ENCODE peak calls at places on chromosome 22, in nine cellular contexts. Q, E, A, K, O, G, F, U and X are unnamed samples.

GRCh38 chr22:19996694-19997384 is 19.8 kb downstream of the ARVCF start:
- DNase-seq in O (no peak), K (no peak), A (no peak), E (no peak), Q (no peak), F (no peak), G (no peak), U (no peak), X (no peak)

GRCh38 chr22:19723990-19724827 is 870 bp downstream of the GP1BB start:
- DNase-seq in F (peak), E (no peak), U (no peak), Q (no peak), A (no peak), K (no peak), O (no peak), G (no peak), X (no peak)

GRCh38 chr22:19152942-19153883 is 3.1 kb upstream of the GSC2 start:
- DNase-seq in O (no peak), G (no peak), K (no peak), A (no peak), F (no peak), Q (no peak), U (no peak), E (no peak), X (no peak)

GRCh38 chr22:41197808-41198585 is 7.1 kb upstream of the L3MBTL2 start:
- DNase-seq in Q (no peak), U (no peak), K (no peak), O (no peak), A (no peak), E (no peak), F (peak), G (peak), X (peak)

GRCh38 chr22:20434773-20435172 is 2.9 kb downstream of the SCARF2 start:
- DNase-seq in F (peak), G (no peak), U (no peak), A (no peak), K (no peak), E (no peak), O (no peak), Q (no peak), X (no peak)

GRCh38 chr22:26546282-26546681 is 34.0 kb upstream of the TFIP11 start:
- DNase-seq in E (no peak), F (no peak), U (no peak), A (no peak), O (peak), G (peak), Q (no peak), K (peak), X (no peak)

GRCh38 chr22:29197096-29197495 is 8.6 kb upstream of the EMID1 start:
- DNase-seq in G (no peak), E (no peak), Q (no peak), K (no peak), F (no peak), O (no peak), A (no peak), U (no peak), X (no peak)

GRCh38 chr22:19868773-19869471 is 14.2 kb upstream of the GNB1L start:
- DNase-seq in U (peak), G (peak), F (no peak), O (no peak), E (peak), A (no peak), Q (no peak), K (peak), X (peak)

GRCh38 chr22:45878051-45878764 is 98.8 kb downstream of the WNT7B start:
- DNase-seq in O (no peak), F (peak), G (peak), U (no peak), A (no peak), Q (no peak), E (peak), K (no peak), X (peak)

GRCh38 chr22:19991645-19992451 is 24.8 kb downstream of the ARVCF start:
- DNase-seq in O (no peak), Q (no peak), E (no peak), G (no peak), F (no peak), K (no peak), A (no peak), U (no peak), X (no peak)

GRCh38 chr22:48268771-48269552 is 1506.5 kb downstream of the TBC1D22A start:
- DNase-seq in Q (no peak), O (no peak), A (no peak), F (no peak), K (no peak), U (no peak), G (no peak), E (no peak), X (no peak)

GRCh38 chr22:20157416-20158183 is 6.7 kb upstream of the CCDC188 start:
- DNase-seq in Q (no peak), A (no peak), O (no peak), G (no peak), E (no peak), U (no peak), F (no peak), K (no peak), X (no peak)

GRCh38 chr22:40423246-40423753 is 52.9 kb downstream of the SGSM3 start:
- DNase-seq in U (no peak), E (no peak), Q (no peak), F (no peak), A (no peak), O (no peak), G (peak), K (no peak), X (no peak)

GRCh38 chr22:24137595-24137994 is 43.7 kb upstream of the SUSD2 start:
- DNase-seq in Q (peak), K (no peak), F (no peak), G (no peak), O (no peak), E (no peak), U (no peak), A (no peak), X (no peak)

GRCh38 chr22:46827072-46827780 is 64.8 kb downstream of the TBC1D22A start:
- DNase-seq in A (no peak), E (no peak), F (peak), Q (no peak), O (no peak), G (no peak), K (no peak), U (no peak), X (no peak)

GRCh38 chr22:46073683-46074504 is 76.4 kb upstream of the PPARA start:
- DNase-seq in U (peak), F (no peak), E (peak), K (peak), A (no peak), G (peak), Q (no peak), O (peak), X (peak)

GRCh38 chr22:17074648-17075002 is 10.2 kb upstream of the IL17RA start:
- DNase-seq in Q (no peak), A (no peak), K (no peak), F (no peak), U (peak), E (no peak), G (no peak), O (no peak), X (no peak)

GRCh38 chr22:22895776-22896445 is 8.3 kb downstream of the IGLL5 start:
- DNase-seq in F (no peak), G (no peak), Q (no peak), U (no peak), A (no peak), O (no peak), E (no peak), K (no peak), X (no peak)

GRCh38 chr22:22810018-22810427 is 77.6 kb upstream of the IGLL5 start:
- DNase-seq in U (no peak), Q (no peak), G (peak), K (no peak), E (no peak), F (peak), O (no peak), A (no peak), X (peak)

GRCh38 chr22:19549428-19549827 is 25.2 kb upstream of the CLDN5 start:
- DNase-seq in G (no peak), U (no peak), O (no peak), K (no peak), E (no peak), A (no peak), Q (no peak), F (no peak), X (no peak)

GRCh38 chr22:27241430-27242110 is 560.0 kb downstream of the MN1 start:
- DNase-seq in U (no peak), F (no peak), A (peak), Q (no peak), K (no peak), G (peak), O (no peak), E (no peak), X (no peak)

GRCh38 chr22:46121523-46122287 is 28.6 kb upstream of the PPARA start:
- DNase-seq in O (no peak), F (no peak), U (no peak), Q (no peak), G (no peak), E (no peak), A (no peak), K (no peak), X (no peak)

GRCh38 chr22:19625331-19626041 is 88.8 kb upstream of the SEPTIN5 start:
- DNase-seq in A (no peak), Q (no peak), F (no peak), E (no peak), O (no peak), K (no peak), G (no peak), U (no peak), X (no peak)

GRCh38 chr22:17710023-17710422 is 64.2 kb downstream of the BID start:
- DNase-seq in Q (no peak), O (no peak), U (no peak), E (no peak), F (no peak), K (no peak), A (no peak), G (no peak), X (no peak)

GRCh38 chr22:47613606-47614350 is 851.3 kb downstream of the TBC1D22A start:
- DNase-seq in O (no peak), G (no peak), E (no peak), A (no peak), U (no peak), F (no peak), K (no peak), Q (no peak), X (peak)

GRCh38 chr22:35070451-35071093 is 4.6 kb downstream of the ISX start:
- DNase-seq in Q (no peak), O (no peak), K (no peak), G (no peak), F (no peak), U (peak), E (no peak), A (no peak), X (no peak)

GRCh38 chr22:20552450-20552894 is 45.1 kb downstream of the MED15 start:
- DNase-seq in A (no peak), G (peak), K (peak), Q (peak), E (peak), F (no peak), U (no peak), O (peak), X (peak)

GRCh38 chr22:27245056-27245455 is 556.5 kb downstream of the MN1 start:
- DNase-seq in E (no peak), U (no peak), K (no peak), F (no peak), G (no peak), Q (no peak), A (no peak), O (no peak), X (no peak)

GRCh38 chr22:25666308-25666707 is 75.7 kb upstream of the MYO18B start:
- DNase-seq in U (no peak), O (peak), G (peak), K (peak), Q (no peak), F (no peak), A (no peak), E (no peak), X (no peak)

DNA sequence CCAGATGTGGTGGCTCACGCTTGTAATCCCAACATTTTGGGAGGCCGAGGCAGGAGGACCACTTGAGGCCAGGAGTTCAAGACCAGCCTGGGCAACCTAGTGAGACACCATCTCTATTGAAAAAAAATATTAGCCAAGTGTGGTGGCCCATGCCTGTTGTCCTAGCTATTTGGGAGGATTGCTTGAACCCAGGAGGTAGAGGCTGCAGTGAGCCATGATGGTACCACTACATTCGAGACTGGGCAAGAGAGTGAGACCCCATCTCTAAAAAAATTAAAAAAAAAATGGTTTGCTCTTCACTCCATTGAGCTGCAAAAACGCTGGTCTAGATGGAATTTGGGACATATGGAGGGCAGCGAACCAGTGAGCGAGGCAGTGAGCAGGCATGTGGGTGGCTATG is 21.6 kb upstream of the SOX10 start:
- DNase-seq in F (no peak), U (no peak), K (no peak), O (no peak), E (no peak), Q (no peak), A (no peak), G (no peak), X (no peak)
- TF ChIP-seq CTCF in F (no peak), U (no peak), K (no peak), O (no peak), E (no peak), Q (no peak), A (no peak), G (no peak), X (no peak)

GRCh38 chr22:21570398-21570797 is 2.9 kb downstream of the UBE2L3 start:
- DNase-seq in E (no peak), A (no peak), K (no peak), O (no peak), G (no peak), U (no peak), F (no peak), Q (no peak), X (no peak)

GRCh38 chr22:21569459-21570161 is 2.1 kb downstream of the UBE2L3 start:
- DNase-seq in Q (no peak), K (no peak), U (no peak), F (no peak), A (no peak), E (no peak), G (no peak), O (no peak), X (no peak)

GRCh38 chr22:21573293-21573734 is 5.8 kb downstream of the UBE2L3 start:
- DNase-seq in O (no peak), E (no peak), Q (no peak), F (no peak), K (no peak), A (no peak), G (no peak), U (no peak), X (no peak)

GRCh38 chr22:21573750-21574494 is 6.4 kb downstream of the UBE2L3 start:
- DNase-seq in E (no peak), U (no peak), O (no peak), Q (no peak), G (no peak), F (no peak), K (no peak), A (no peak), X (no peak)

GRCh38 chr22:21571679-21572078 is 4.2 kb downstream of the UBE2L3 start:
- DNase-seq in E (no peak), Q (no peak), F (no peak), G (no peak), A (no peak), K (no peak), U (no peak), O (no peak), X (no peak)
- H3K4me3 ChIP-seq in E (no peak), Q (no peak), F (no peak), G (no peak), A (no peak), K (no peak), U (no peak), O (no peak), X (no peak)

GRCh38 chr22:50526849-50527801 is 1.7 kb upstream of the SCO2 start:
- DNase-seq in Q (no peak), E (no peak), A (no peak), K (peak), G (peak), U (no peak), O (peak), F (peak), X (peak)

GRCh38 chr22:50524664-50525103 is 714 bp downstream of the SCO2 start:
- DNase-seq in O (no peak), Q (no peak), E (no peak), A (no peak), U (no peak), F (no peak), K (no peak), G (no peak), X (no peak)

GRCh38 chr22:50523806-50524663 is 1.4 kb downstream of the SCO2 start:
- DNase-seq in K (no peak), F (no peak), Q (no peak), E (no peak), G (no peak), A (no peak), U (no peak), O (no peak), X (peak)

GRCh38 chr22:50525991-50526848 is 822 bp upstream of the SCO2 start:
- DNase-seq in G (peak), Q (peak), F (peak), K (peak), U (peak), E (no peak), O (peak), A (peak), X (peak)

GRCh38 chr22:50525104-50525958 is at the start of gene SCO2:
- DNase-seq in O (peak), F (peak), G (peak), U (peak), A (peak), Q (peak), K (peak), E (peak), X (peak)
- TF ChIP-seq CTCF in O (peak), F (peak), G (peak), U (peak), A (peak), Q (peak), K (peak), E (peak), X (peak)

GRCh38 chr22:30265131-30265720 is 1.4 kb downstream of the OSM start:
- DNase-seq in Q (no peak), F (no peak), K (no peak), E (no peak), U (no peak), A (no peak), O (no peak), G (no peak), X (no peak)

GRCh38 chr22:30265851-30266444 is 703 bp downstream of the OSM start:
- DNase-seq in E (no peak), Q (no peak), O (peak), G (peak), K (no peak), A (no peak), F (peak), U (no peak), X (no peak)

GRCh38 chr22:30266445-30267381 is at the start of gene OSM:
- DNase-seq in K (no peak), U (no peak), G (peak), O (no peak), Q (no peak), E (no peak), F (no peak), A (no peak), X (no peak)

GRCh38 chr22:30268331-30268730 is 1.7 kb upstream of the OSM start:
- DNase-seq in O (no peak), U (no peak), G (no peak), A (no peak), F (no peak), Q (no peak), E (no peak), K (no peak), X (no peak)

DNA sequence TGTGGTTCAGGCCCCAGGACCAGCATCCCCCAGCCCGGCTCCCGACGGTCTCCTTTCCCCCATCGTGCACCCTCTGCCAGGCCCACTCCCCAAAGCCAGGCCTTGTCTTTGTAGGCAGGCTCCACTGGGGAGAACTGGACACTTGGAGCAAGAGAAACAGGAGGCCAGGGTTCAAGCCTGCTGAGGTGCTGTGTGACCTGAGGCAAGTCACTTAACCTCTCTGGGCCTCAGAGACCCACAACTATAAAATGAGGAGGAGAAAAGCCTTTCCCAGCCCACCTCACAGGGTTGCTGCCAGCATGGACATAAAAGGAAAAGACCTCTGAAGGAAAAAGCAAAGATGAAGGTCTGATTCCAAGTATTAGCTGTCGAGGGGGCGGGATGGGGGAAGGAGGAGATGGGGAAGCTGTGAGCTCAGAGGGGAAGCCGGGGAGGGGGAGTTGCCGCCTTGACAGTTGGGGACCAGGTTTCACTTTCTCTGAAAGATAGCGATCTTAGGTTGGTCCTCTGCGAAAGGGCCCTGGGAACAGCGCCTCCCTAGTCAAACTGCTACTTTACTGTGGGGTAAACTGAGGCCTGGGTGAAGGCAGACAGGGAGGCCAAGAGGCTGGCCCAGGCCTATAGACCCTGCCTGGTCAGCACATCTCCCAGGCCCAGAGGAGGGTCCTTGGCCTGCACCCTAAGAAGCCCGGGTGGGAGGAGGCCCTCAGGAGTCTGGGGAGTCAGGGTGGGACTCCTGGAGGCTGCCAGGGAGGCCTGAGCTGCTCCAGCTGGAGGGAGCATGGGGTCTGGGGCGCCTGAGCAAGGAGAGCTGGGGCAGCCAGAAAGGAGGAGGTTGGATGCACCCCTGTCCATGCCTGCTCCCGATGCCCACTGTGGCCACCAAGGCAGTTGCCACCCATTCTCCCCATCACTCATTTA is 991 bp upstream of the OSM start:
- DNase-seq in G (no peak), F (no peak), Q (no peak), E (no peak), U (no peak), K (no peak), O (no peak), A (no peak), X (no peak)
- H3K4me3 ChIP-seq in G (peak), F (no peak), Q (no peak), E (no peak), U (no peak), K (no peak), O (no peak), A (no peak), X (no peak)

DNA sequence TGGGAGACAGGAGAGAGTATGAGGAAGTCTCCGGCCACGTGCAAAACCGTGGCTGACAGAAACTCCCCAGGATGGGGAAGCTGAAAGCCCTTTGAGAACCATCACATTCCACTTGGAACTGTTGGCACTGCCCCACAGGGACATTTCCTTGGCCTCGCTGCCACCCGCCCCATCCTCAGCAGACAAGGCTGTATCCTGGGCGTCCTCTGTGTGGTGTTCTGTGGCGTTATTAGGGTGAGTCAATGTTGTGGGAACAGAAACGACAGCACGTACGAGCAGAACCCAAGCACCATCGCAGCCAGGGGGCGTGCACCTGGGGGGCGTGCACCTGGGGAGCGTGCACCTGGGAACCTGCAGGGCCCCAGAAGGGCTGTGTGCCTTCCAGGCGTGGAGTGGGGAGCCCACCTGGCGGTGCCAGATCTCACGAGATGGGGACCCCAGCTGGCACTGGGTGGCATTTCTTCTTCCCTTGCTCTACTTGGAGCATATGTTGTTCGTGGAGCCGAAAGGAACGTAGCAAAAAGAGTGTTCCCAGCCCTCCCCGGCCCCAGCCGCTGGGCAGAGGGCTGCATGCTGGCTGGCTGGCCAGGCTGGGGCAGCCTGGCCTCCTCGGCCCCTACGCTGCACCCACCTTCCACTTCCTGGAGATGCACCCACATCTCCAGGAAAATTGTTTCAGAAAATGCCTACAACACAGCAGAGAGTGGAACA is 35.4 kb downstream of the NFAM1 start:
- DNase-seq in K (peak), F (no peak), U (peak), Q (no peak), E (no peak), G (no peak), A (no peak), O (peak), X (no peak)
- TF ChIP-seq CTCF in K (no peak), F (peak), U (no peak), Q (no peak), E (no peak), G (no peak), A (no peak), O (no peak), X (no peak)

GRCh38 chr22:43862882-43863202 is 529 bp upstream of the SULT4A1 start:
- DNase-seq in U (no peak), O (no peak), Q (no peak), K (peak), E (no peak), G (no peak), A (no peak), F (no peak), X (no peak)
- H3K4me3 ChIP-seq in U (no peak), O (no peak), Q (no peak), K (no peak), E (no peak), G (no peak), A (peak), F (peak), X (peak)

GRCh38 chr22:31753634-31754471 is at the start of gene DEPDC5:
- DNase-seq in E (peak), K (peak), G (peak), U (peak), A (peak), O (peak), F (peak), Q (peak), X (peak)
- TF ChIP-seq CTCF in E (no peak), K (no peak), G (no peak), U (no peak), A (no peak), O (peak), F (no peak), Q (no peak), X (no peak)